ENCODE peak calls at places on chromosomes 4 and X, in five cellular contexts. C is Daoy; T is activated naive CD8-positive, alpha-beta T cell treated with anti-CD3 and anti-CD28 coated beads, Interleukin-2, amount 50 U/mL, for 16 hours; J is nephron progenitor cell; Y is cardiac fibroblast. E is an unnamed sample.

GRCh38 chr4:129362685-129363274 is 266.8 kb downstream of the C4orf33 start:
- DNase-seq in T (peak; percentile 7), C (peak; percentile 36), J (peak; percentile 71), Y (peak; percentile 83), E (peak; percentile 54)

GRCh38 chr4:183107891-183108459 is 8.9 kb downstream of the WWC2 start:
- DNase-seq in T (no peak), C (no peak), J (no peak), Y (no peak), E (no peak)

GRCh38 chrX:79367907-79368306 is 773 bp upstream of the ITM2A start:
- DNase-seq in Y (no peak), C (no peak), J (no peak), T (no peak), E (no peak)

GRCh38 chrX:102950908-102951866 is 14.1 kb downstream of the RAB40AL start:
- DNase-seq in C (peak; percentile 36), J (peak; percentile 76), Y (peak; percentile 49), T (peak; percentile 8), E (peak; percentile 74)

GRCh38 chr4:183291070-183291469 is 29.0 kb downstream of the CLDN22 start:
- DNase-seq in T (no peak), Y (no peak), J (no peak), C (no peak), E (no peak)

GRCh38 chr4:156628858-156629257 is 342.7 kb downstream of the PDGFC start:
- DNase-seq in Y (no peak), C (no peak), T (no peak), J (no peak), E (no peak)

GRCh38 chrX:110402091-110402854 is 43.6 kb downstream of the RTL9 start:
- DNase-seq in T (no peak), Y (peak; percentile 74), C (peak; percentile 47), J (no peak), E (no peak)

GRCh38 chr4:71607780-71608673 is 175.9 kb downstream of the GC start:
- DNase-seq in C (peak; percentile 15), Y (peak; percentile 59), T (no peak), J (no peak), E (no peak)

GRCh38 chrX:44875185-44875489 is 2.1 kb downstream of the KDM6A start:
- DNase-seq in J (no peak), Y (no peak), C (no peak), T (no peak), E (no peak)

GRCh38 chr4:150682126-150682525 is 100.2 kb downstream of the MAB21L2 start:
- DNase-seq in C (no peak), Y (no peak), J (no peak), T (no peak), E (no peak)

GRCh38 chr4:70559216-70559830 is 32.7 kb upstream of the AMBN start:
- DNase-seq in T (no peak), Y (peak; percentile 57), J (peak; percentile 59), C (peak; percentile 40), E (peak; percentile 49)

GRCh38 chrX:119206203-119206602 is 29.9 kb upstream of the PGRMC1 start:
- DNase-seq in J (no peak), T (no peak), Y (no peak), C (no peak), E (no peak)

GRCh38 chr4:83216856-83217683 is 67.5 kb downstream of the COQ2 start:
- DNase-seq in T (no peak), J (no peak), Y (no peak), C (no peak), E (no peak)

GRCh38 chr4:182922551-182923284 is 5.5 kb upstream of the DCTD start:
- DNase-seq in T (no peak), C (no peak), J (no peak), Y (peak; percentile 18), E (no peak)

GRCh38 chrX:104343408-104344129 is 88.8 kb upstream of the ESX1 start:
- DNase-seq in T (no peak), Y (peak; percentile 88), C (peak; percentile 54), J (peak; percentile 34), E (peak; percentile 59)

GRCh38 chr4:122117743-122118142 is 34.4 kb upstream of the BLTP1 start:
- DNase-seq in T (no peak), J (no peak), C (peak; percentile 10), Y (no peak), E (no peak)

GRCh38 chr4:170089743-170090666 is at the start of gene AADAT:
- DNase-seq in T (no peak), Y (peak; percentile 80), C (peak; percentile 70), J (peak; percentile 90), E (peak; percentile 87)

GRCh38 chr4:54589586-54589985 is 68.2 kb upstream of the KIT start:
- DNase-seq in C (no peak), Y (no peak), J (no peak), T (no peak), E (no peak)

GRCh38 chr4:174423257-174423944 is 98.9 kb downstream of the HPGD start:
- DNase-seq in J (no peak), Y (peak; percentile 76), C (peak; percentile 65), T (no peak), E (no peak)

GRCh38 chrX:115562492-115562872 is 1.5 kb downstream of the PLS3 start:
- DNase-seq in T (no peak), J (no peak), C (peak; percentile 34), Y (peak; percentile 72), E (no peak)

GRCh38 chrX:41481264-41482109 is 34.3 kb downstream of the NYX start:
- DNase-seq in C (peak; percentile 17), J (no peak), Y (peak; percentile 13), T (no peak), E (peak; percentile 31)

GRCh38 chr4:22237155-22237751 is 278.6 kb downstream of the ADGRA3 start:
- DNase-seq in C (no peak), T (no peak), Y (no peak), J (peak; percentile 40), E (peak; percentile 91)

GRCh38 chr4:61992351-61992750 is 792.2 kb downstream of the ADGRL3 start:
- DNase-seq in J (no peak), T (no peak), C (no peak), Y (no peak), E (no peak)

GRCh38 chr4:150337709-150338108 is 244.2 kb upstream of the MAB21L2 start:
- DNase-seq in J (no peak), C (no peak), T (no peak), Y (peak; percentile 43), E (no peak)

GRCh38 chr4:77358315-77358928 is 201.4 kb downstream of the CCNG2 start:
- DNase-seq in J (peak; percentile 22), T (no peak), Y (peak; percentile 53), C (no peak), E (peak; percentile 13)